ENCODE peak calls at places on chromosome 4, in five cellular contexts. One of them, this sample, is unnamed.

GRCh38 chr4:120977435-120977997 is 55.0 kb upstream of the PRDM5 start:
- DNase-seq in iPS-NIHi11: peak; percentile 56
- DNase-seq in fibroblast of pulmonary artery: peak; percentile 76
- DNase-seq in hippocampal formation: no peak
- DNase-seq in effector memory CD8-positive, alpha-beta T cell: no peak
- DNase-seq in this sample: no peak

GRCh38 chr4:127509155-127509554 is 123.6 kb upstream of the INTU start:
- DNase-seq in fibroblast of pulmonary artery: peak; percentile 8
- DNase-seq in hippocampal formation: no peak
- DNase-seq in iPS-NIHi11: no peak
- DNase-seq in effector memory CD8-positive, alpha-beta T cell: no peak
- DNase-seq in this sample: no peak

GRCh38 chr4:17060230-17060629 is 161.8 kb upstream of the LDB2 start:
- DNase-seq in iPS-NIHi11: no peak
- DNase-seq in hippocampal formation: no peak
- DNase-seq in effector memory CD8-positive, alpha-beta T cell: no peak
- DNase-seq in fibroblast of pulmonary artery: no peak
- DNase-seq in this sample: no peak

GRCh38 chr4:147110968-147111367 is 165.3 kb upstream of the TTC29 start:
- DNase-seq in fibroblast of pulmonary artery: peak; percentile 64
- DNase-seq in iPS-NIHi11: peak; percentile 29
- DNase-seq in hippocampal formation: no peak
- DNase-seq in effector memory CD8-positive, alpha-beta T cell: no peak
- DNase-seq in this sample: no peak

GRCh38 chr4:96646146-96646545 is 806.3 kb downstream of the PDHA2 start:
- DNase-seq in effector memory CD8-positive, alpha-beta T cell: no peak
- DNase-seq in fibroblast of pulmonary artery: no peak
- DNase-seq in iPS-NIHi11: no peak
- DNase-seq in hippocampal formation: no peak
- DNase-seq in this sample: no peak

GRCh38 chr4:141797966-141798365 is 161.6 kb downstream of the IL15 start:
- DNase-seq in effector memory CD8-positive, alpha-beta T cell: no peak
- DNase-seq in fibroblast of pulmonary artery: peak; percentile 12
- DNase-seq in iPS-NIHi11: no peak
- DNase-seq in hippocampal formation: no peak
- DNase-seq in this sample: no peak

GRCh38 chr4:125359960-125360628 is 45.3 kb downstream of the FAT4 start:
- DNase-seq in fibroblast of pulmonary artery: no peak
- DNase-seq in hippocampal formation: no peak
- DNase-seq in iPS-NIHi11: no peak
- DNase-seq in effector memory CD8-positive, alpha-beta T cell: no peak
- DNase-seq in this sample: no peak

GRCh38 chr4:6608758-6609414 is 31.6 kb upstream of the MRFAP1 start:
- DNase-seq in effector memory CD8-positive, alpha-beta T cell: peak; percentile 15
- DNase-seq in fibroblast of pulmonary artery: no peak
- DNase-seq in hippocampal formation: no peak
- DNase-seq in iPS-NIHi11: peak; percentile 53
- DNase-seq in this sample: no peak

GRCh38 chr4:135949926-135950325 is 1582.4 kb downstream of the PCDH18 start:
- DNase-seq in fibroblast of pulmonary artery: no peak
- DNase-seq in effector memory CD8-positive, alpha-beta T cell: no peak
- DNase-seq in hippocampal formation: no peak
- DNase-seq in iPS-NIHi11: no peak
- DNase-seq in this sample: no peak

GRCh38 chr4:140344621-140345020 is 28.8 kb upstream of the SCOC start:
- DNase-seq in fibroblast of pulmonary artery: no peak
- DNase-seq in effector memory CD8-positive, alpha-beta T cell: no peak
- DNase-seq in hippocampal formation: peak; percentile 7
- DNase-seq in iPS-NIHi11: peak; percentile 26
- DNase-seq in this sample: no peak

GRCh38 chr4:87511500-87511899 is 17.7 kb downstream of the SPARCL1 start:
- DNase-seq in fibroblast of pulmonary artery: no peak
- DNase-seq in effector memory CD8-positive, alpha-beta T cell: no peak
- DNase-seq in hippocampal formation: no peak
- DNase-seq in iPS-NIHi11: no peak
- DNase-seq in this sample: no peak

GRCh38 chr4:89422441-89422950 is 114.9 kb upstream of the GPRIN3 start:
- DNase-seq in effector memory CD8-positive, alpha-beta T cell: no peak
- DNase-seq in fibroblast of pulmonary artery: no peak
- DNase-seq in iPS-NIHi11: no peak
- DNase-seq in hippocampal formation: no peak
- DNase-seq in this sample: no peak

GRCh38 chr4:128590034-128590740 is 219.3 kb upstream of the JADE1 start:
- DNase-seq in hippocampal formation: no peak
- DNase-seq in iPS-NIHi11: no peak
- DNase-seq in fibroblast of pulmonary artery: no peak
- DNase-seq in effector memory CD8-positive, alpha-beta T cell: no peak
- DNase-seq in this sample: no peak

GRCh38 chr4:69524708-69525107 is 29.0 kb upstream of the UGT2B4 start:
- DNase-seq in fibroblast of pulmonary artery: peak; percentile 28
- DNase-seq in hippocampal formation: no peak
- DNase-seq in iPS-NIHi11: no peak
- DNase-seq in effector memory CD8-positive, alpha-beta T cell: no peak
- DNase-seq in this sample: no peak

GRCh38 chr4:56979674-56980073 is 978 bp downstream of the POLR2B start:
- DNase-seq in hippocampal formation: no peak
- DNase-seq in fibroblast of pulmonary artery: peak; percentile 46
- DNase-seq in iPS-NIHi11: no peak
- DNase-seq in effector memory CD8-positive, alpha-beta T cell: peak; percentile 18
- DNase-seq in this sample: no peak

GRCh38 chr4:149889976-149890375 is 74.3 kb upstream of the IQCM start:
- DNase-seq in effector memory CD8-positive, alpha-beta T cell: no peak
- DNase-seq in fibroblast of pulmonary artery: no peak
- DNase-seq in iPS-NIHi11: no peak
- DNase-seq in hippocampal formation: no peak
- DNase-seq in this sample: no peak

GRCh38 chr4:92520563-92520962 is 216.8 kb downstream of the GRID2 start:
- DNase-seq in hippocampal formation: no peak
- DNase-seq in fibroblast of pulmonary artery: no peak
- DNase-seq in iPS-NIHi11: peak; percentile 27
- DNase-seq in effector memory CD8-positive, alpha-beta T cell: no peak
- DNase-seq in this sample: no peak

GRCh38 chr4:36189511-36190226 is 54.6 kb downstream of the ARAP2 start:
- DNase-seq in hippocampal formation: no peak
- DNase-seq in effector memory CD8-positive, alpha-beta T cell: peak; percentile 35
- DNase-seq in fibroblast of pulmonary artery: no peak
- DNase-seq in iPS-NIHi11: no peak
- DNase-seq in this sample: no peak

GRCh38 chr4:159121371-159121770 is 18.5 kb downstream of the RAPGEF2 start:
- DNase-seq in fibroblast of pulmonary artery: no peak
- DNase-seq in hippocampal formation: no peak
- DNase-seq in iPS-NIHi11: no peak
- DNase-seq in effector memory CD8-positive, alpha-beta T cell: no peak
- DNase-seq in this sample: no peak

GRCh38 chr4:113869743-113870375 is 108.3 kb upstream of the CAMK2D start:
- DNase-seq in effector memory CD8-positive, alpha-beta T cell: no peak
- DNase-seq in fibroblast of pulmonary artery: peak; percentile 22
- DNase-seq in hippocampal formation: no peak
- DNase-seq in iPS-NIHi11: no peak
- DNase-seq in this sample: no peak

GRCh38 chr4:151099976-151100417 is 569 bp downstream of the RPS3A start:
- DNase-seq in hippocampal formation: no peak
- DNase-seq in effector memory CD8-positive, alpha-beta T cell: no peak
- DNase-seq in fibroblast of pulmonary artery: peak; percentile 43
- DNase-seq in iPS-NIHi11: peak; percentile 11
- DNase-seq in this sample: no peak

GRCh38 chr4:157838366-157838765 is 334.5 kb downstream of the GASK1B start:
- DNase-seq in hippocampal formation: no peak
- DNase-seq in iPS-NIHi11: no peak
- DNase-seq in effector memory CD8-positive, alpha-beta T cell: no peak
- DNase-seq in fibroblast of pulmonary artery: no peak
- DNase-seq in this sample: no peak

GRCh38 chr4:143337600-143338287 is 1.1 kb downstream of the GAB1 start:
- DNase-seq in fibroblast of pulmonary artery: peak; percentile 50
- DNase-seq in effector memory CD8-positive, alpha-beta T cell: no peak
- DNase-seq in iPS-NIHi11: no peak
- DNase-seq in hippocampal formation: peak; percentile 62
- DNase-seq in this sample: peak; percentile 28

GRCh38 chr4:81405900-81406401 is 65.8 kb downstream of the RASGEF1B start:
- DNase-seq in effector memory CD8-positive, alpha-beta T cell: peak; percentile 55
- DNase-seq in hippocampal formation: peak; percentile 95
- DNase-seq in iPS-NIHi11: peak; percentile 74
- DNase-seq in fibroblast of pulmonary artery: peak; percentile 86
- DNase-seq in this sample: no peak

GRCh38 chr4:68271851-68272756 is 26.6 kb upstream of the TMPRSS11B start:
- DNase-seq in hippocampal formation: peak; percentile 74
- DNase-seq in fibroblast of pulmonary artery: peak; percentile 79
- DNase-seq in effector memory CD8-positive, alpha-beta T cell: no peak
- DNase-seq in iPS-NIHi11: peak; percentile 48
- DNase-seq in this sample: no peak

GRCh38 chr4:2091990-2092652 is 33.0 kb downstream of the NAT8L start:
- DNase-seq in hippocampal formation: no peak
- DNase-seq in effector memory CD8-positive, alpha-beta T cell: no peak
- DNase-seq in fibroblast of pulmonary artery: no peak
- DNase-seq in iPS-NIHi11: no peak
- DNase-seq in this sample: no peak

GRCh38 chr4:148053298-148054003 is 321.6 kb downstream of the ARHGAP10 start:
- DNase-seq in hippocampal formation: no peak
- DNase-seq in fibroblast of pulmonary artery: no peak
- DNase-seq in effector memory CD8-positive, alpha-beta T cell: no peak
- DNase-seq in iPS-NIHi11: no peak
- DNase-seq in this sample: no peak

GRCh38 chr4:106690487-106690886 is 321.9 kb upstream of the GIMD1 start:
- DNase-seq in fibroblast of pulmonary artery: peak; percentile 54
- DNase-seq in iPS-NIHi11: no peak
- DNase-seq in hippocampal formation: no peak
- DNase-seq in effector memory CD8-positive, alpha-beta T cell: no peak
- DNase-seq in this sample: no peak

GRCh38 chr4:159055851-159056250 is 47.0 kb upstream of the RAPGEF2 start:
- DNase-seq in fibroblast of pulmonary artery: no peak
- DNase-seq in effector memory CD8-positive, alpha-beta T cell: no peak
- DNase-seq in hippocampal formation: no peak
- DNase-seq in iPS-NIHi11: no peak
- DNase-seq in this sample: no peak

GRCh38 chr4:123701046-123701445 is 304.5 kb downstream of the SPRY1 start:
- DNase-seq in effector memory CD8-positive, alpha-beta T cell: no peak
- DNase-seq in hippocampal formation: no peak
- DNase-seq in fibroblast of pulmonary artery: peak; percentile 68
- DNase-seq in iPS-NIHi11: no peak
- DNase-seq in this sample: no peak

GRCh38 chr4:105631818-105632400 is 76.6 kb downstream of the INTS12 start:
- DNase-seq in fibroblast of pulmonary artery: no peak
- DNase-seq in hippocampal formation: no peak
- DNase-seq in iPS-NIHi11: no peak
- DNase-seq in effector memory CD8-positive, alpha-beta T cell: no peak
- DNase-seq in this sample: no peak